ENCODE peak calls at places on chromosomes 3 and 15, in eight cellular contexts. Z is A549, E is fibroblast of pulmonary artery, Q is spleen, W is heart left ventricle, S is uterus, B is ovary, G is MG63. T is an unnamed sample.

GRCh38 chr15:78360426-78360825 is 20.3 kb downstream of the CRABP1 start:
- DNase-seq in Z (no peak), E (no peak), Q (no peak), W (peak; percentile 69), S (no peak), B (no peak), G (no peak), T (no peak)

GRCh38 chr15:97061392-97061791 is 730.9 kb downstream of the NR2F2 start:
- DNase-seq in Z (no peak), E (no peak), Q (no peak), W (no peak), S (no peak), B (no peak), G (no peak), T (no peak)

GRCh38 chr3:60010778-60011177 is 961.0 kb upstream of the CFAP20DC start:
- DNase-seq in Z (no peak), E (no peak), Q (no peak), W (no peak), S (no peak), B (no peak), G (no peak), T (no peak)

GRCh38 chr15:44038801-44039200 is 156.3 kb downstream of the FRMD5 start:
- DNase-seq in Z (peak; percentile 9), E (no peak), Q (no peak), W (no peak), S (no peak), B (no peak), G (no peak), T (no peak)

GRCh38 chr15:89051875-89052274 is 36.4 kb upstream of the ABHD2 start:
- DNase-seq in Z (no peak), E (peak; percentile 95), Q (no peak), W (no peak), S (no peak), B (no peak), G (no peak), T (no peak)

GRCh38 chr3:112500621-112501020 is 1.3 kb upstream of the BTLA start:
- DNase-seq in Z (no peak), E (no peak), Q (no peak), W (no peak), S (no peak), B (no peak), G (no peak), T (no peak)

GRCh38 chr15:53031469-53031868 is 241.3 kb upstream of the ONECUT1 start:
- DNase-seq in Z (no peak), E (no peak), Q (no peak), W (no peak), S (no peak), B (no peak), G (no peak), T (no peak)

GRCh38 chr3:105584351-105584790 is 217.7 kb downstream of the ALCAM start:
- DNase-seq in Z (peak; percentile 5), E (no peak), Q (no peak), W (no peak), S (no peak), B (no peak), G (peak; percentile 26), T (no peak)

GRCh38 chr3:179668429-179668828 is 15.6 kb downstream of the USP13 start:
- DNase-seq in Z (no peak), E (no peak), Q (no peak), W (no peak), S (no peak), B (no peak), G (no peak), T (no peak)

GRCh38 chr3:65262554-65262953 is 574.8 kb upstream of the ADAMTS9 start:
- DNase-seq in Z (no peak), E (no peak), Q (no peak), W (no peak), S (no peak), B (no peak), G (no peak), T (no peak)

GRCh38 chr3:10553586-10554235 is 48.3 kb upstream of the ATP2B2 start:
- DNase-seq in Z (no peak), E (peak; percentile 3), Q (no peak), W (no peak), S (no peak), B (no peak), G (no peak), T (no peak)

GRCh38 chr3:132573657-132574260 is 23.3 kb upstream of the ACKR4 start:
- DNase-seq in Z (no peak), E (no peak), Q (no peak), W (no peak), S (no peak), B (no peak), G (no peak), T (no peak)

DNA sequence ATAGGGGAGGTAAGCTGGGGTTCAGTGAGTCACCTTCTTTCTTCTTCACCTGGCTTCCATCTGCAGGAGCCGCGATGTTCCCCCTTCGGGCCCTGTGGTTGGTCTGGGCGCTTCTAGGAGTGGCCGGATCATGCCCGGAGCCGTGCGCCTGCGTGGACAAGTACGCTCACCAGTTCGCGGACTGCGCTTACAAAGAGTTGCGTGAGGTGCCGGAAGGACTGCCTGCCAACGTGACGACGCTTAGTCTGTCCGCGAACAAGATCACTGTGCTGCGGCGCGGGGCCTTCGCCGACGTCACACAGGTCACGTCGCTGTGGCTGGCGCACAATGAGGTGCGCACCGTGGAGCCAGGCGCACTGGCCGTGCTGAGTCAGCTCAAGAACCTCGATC is 2.3 kb downstream of the ISLR2 start:
- DNase-seq in Z (no peak), E (no peak), Q (no peak), W (no peak), S (no peak), B (no peak), G (no peak), T (no peak)
- H3K4me3 ChIP-seq in Z (no peak overlapping the region), E (no peak overlapping the region), Q (no peak overlapping the region), W (no peak overlapping the region), S (no peak overlapping the region), B (no peak overlapping the region), G (no peak overlapping the region), T (no peak overlapping the region)

DNA sequence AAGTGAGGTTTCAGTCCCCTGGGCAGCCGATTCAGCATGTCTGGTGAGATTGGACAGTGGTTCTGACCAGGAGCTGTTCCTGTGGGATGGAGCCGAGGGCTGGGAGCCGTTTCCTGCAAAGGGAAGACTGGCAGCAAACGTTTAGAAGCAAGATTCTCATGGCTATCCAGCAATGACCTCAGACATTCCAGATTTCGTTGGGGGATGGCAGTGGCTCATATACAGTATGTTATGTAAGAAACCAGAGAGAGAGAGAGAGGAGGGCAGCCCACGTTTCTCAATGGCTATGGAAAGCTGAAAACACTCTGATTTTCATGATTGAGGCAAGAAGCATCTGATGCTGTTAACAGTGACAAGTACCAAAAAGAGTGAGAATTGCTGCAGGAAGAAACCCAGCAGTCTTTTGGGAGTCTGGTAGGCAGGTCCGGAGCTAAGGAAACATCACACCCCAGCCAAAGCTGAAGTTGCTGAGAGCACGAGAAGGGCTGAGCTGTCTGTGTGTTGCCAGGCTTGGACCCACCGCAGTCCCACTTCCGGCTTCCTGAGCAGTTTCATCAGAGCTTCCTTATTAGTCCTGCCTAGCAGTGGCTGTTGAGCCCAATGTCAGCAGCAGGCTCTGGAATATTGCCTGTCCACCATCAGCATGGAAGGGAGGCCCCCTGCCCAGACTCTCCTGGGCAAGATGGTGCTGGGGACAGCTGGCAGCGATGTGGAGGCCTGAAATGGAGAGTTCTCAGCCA is 25.5 kb upstream of the VPS8 start:
- DNase-seq in Z (no peak), E (peak; percentile 84), Q (no peak), W (peak; percentile 79), S (peak; percentile 60), B (peak; percentile 51), G (peak; percentile 96), T (peak; percentile 57)
- H3K4me3 ChIP-seq in Z (no peak overlapping the region), E (peak overlapping the region; percentile 17), Q (no peak overlapping the region), W (peak overlapping the region; percentile 3), S (no peak overlapping the region), B (no peak overlapping the region), G (no peak overlapping the region), T (no peak overlapping the region)

GRCh38 chr3:194396897-194397756 is 1.9 kb downstream of the GP5 start:
- DNase-seq in Z (no peak), E (no peak), Q (peak; percentile 72), W (no peak), S (no peak), B (no peak), G (no peak), T (no peak)
- H3K4me3 ChIP-seq in Z (no peak overlapping the region), E (no peak overlapping the region), Q (peak overlapping the region; percentile 68), W (peak overlapping the region; percentile 30), S (peak overlapping the region; percentile 21), B (peak overlapping the region; percentile 1), G (no peak overlapping the region), T (no peak overlapping the region)

GRCh38 chr3:34947849-34948248 is 691.5 kb upstream of the ARPP21 start:
- DNase-seq in Z (no peak), E (peak; percentile 95), Q (no peak), W (no peak), S (no peak), B (no peak), G (no peak), T (no peak)
- H3K4me3 ChIP-seq in Z (no peak overlapping the region), E (no peak overlapping the region), Q (no peak overlapping the region), W (no peak overlapping the region), S (no peak overlapping the region), B (no peak overlapping the region), G (no peak overlapping the region), T (no peak overlapping the region)

DNA sequence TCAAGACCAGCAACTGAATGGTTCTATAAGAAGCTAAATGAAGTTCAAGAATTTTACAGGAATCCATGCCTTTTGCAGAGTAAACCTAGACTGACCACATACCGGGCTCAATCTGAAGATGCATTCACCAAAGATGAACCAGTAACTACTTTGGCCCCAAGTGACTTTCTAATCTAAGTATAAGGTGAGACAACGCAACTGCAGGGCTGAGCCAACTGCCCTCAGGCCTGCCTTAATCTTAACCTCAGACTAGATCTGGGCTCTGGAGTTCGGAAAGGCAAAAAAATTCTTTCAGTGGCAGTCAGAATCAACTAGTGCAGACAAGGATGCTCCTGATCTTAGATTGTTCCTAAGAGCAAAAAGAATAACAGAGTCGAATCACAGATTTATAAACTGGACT is 48.3 kb downstream of the EXD1 start:
- DNase-seq in Z (no peak), E (no peak), Q (no peak), W (no peak), S (no peak), B (no peak), G (no peak), T (no peak)
- H3K4me3 ChIP-seq in Z (no peak overlapping the region), E (no peak overlapping the region), Q (no peak overlapping the region), W (no peak overlapping the region), S (no peak overlapping the region), B (no peak overlapping the region), G (no peak overlapping the region), T (no peak overlapping the region)

DNA sequence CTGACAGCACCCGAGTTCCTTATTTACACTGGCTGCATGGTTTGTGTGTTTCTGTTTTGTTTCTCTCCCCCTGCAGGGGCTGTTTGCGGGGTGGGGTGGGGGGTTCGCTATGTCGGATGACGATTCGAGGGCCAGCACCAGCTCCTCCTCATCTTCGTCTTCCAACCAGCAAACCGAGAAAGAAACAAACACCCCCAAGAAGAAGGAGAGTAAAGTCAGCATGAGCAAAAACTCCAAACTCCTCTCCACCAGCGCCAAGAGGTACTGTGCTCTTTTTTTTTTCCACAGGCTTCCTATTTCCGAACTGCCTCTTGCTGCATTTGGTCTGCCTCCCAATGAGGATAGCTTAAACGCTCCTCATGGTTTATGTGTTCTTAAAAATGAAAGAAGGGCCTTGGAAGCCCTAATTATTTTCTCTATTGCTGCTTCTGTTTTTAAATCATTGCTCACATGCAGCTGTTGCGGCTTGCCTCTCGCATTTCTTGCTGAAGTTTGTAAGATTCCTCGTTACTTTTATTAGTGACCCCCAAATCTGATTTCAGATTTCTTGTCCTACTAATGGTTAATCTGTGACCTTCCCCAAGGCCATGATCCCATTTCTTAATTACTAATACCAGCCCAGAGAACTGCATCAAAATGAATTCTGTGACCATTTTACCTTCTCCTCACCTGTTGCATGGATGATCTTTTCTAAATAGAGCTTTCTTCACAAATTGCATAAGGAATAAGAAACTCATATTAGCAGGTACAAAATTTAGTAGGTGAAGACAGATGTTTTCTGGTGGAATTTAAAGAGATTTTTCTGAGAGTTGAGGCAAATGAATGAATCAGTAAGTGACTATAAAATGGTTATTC is 1.6 kb downstream of the UBE2E1 start:
- DNase-seq in Z (no peak), E (peak; percentile 49), Q (no peak), W (no peak), S (peak; percentile 32), B (peak; percentile 33), G (no peak), T (no peak)
- H3K4me3 ChIP-seq in Z (peak overlapping the region; percentile 71), E (peak overlapping the region; percentile 78), Q (peak overlapping the region; percentile 88), W (peak overlapping the region; percentile 96), S (peak overlapping the region; percentile 87), B (peak overlapping the region; percentile 80), G (peak overlapping the region; percentile 56), T (peak overlapping the region; percentile 88)

T was measured in dorsolateral prefrontal cortex.